ENCODE peak calls at places on chromosomes 2 and 18, in nine cellular contexts. N, I, D, Q, H, F, E, M and O are unnamed samples.

GRCh38 chr2:240506406-240507059 is 51.3 kb downstream of the ANKMY1 start:
- DNase-seq in N (no peak), I (no peak), D (peak; percentile 51), Q (no peak), H (no peak), F (no peak), E (no peak), M (no peak), O (peak; percentile 9)

GRCh38 chr18:5106730-5107129 is 90.3 kb downstream of the AKAIN1 start:
- DNase-seq in N (no peak), I (no peak), D (no peak), Q (no peak), H (no peak), F (no peak), E (no peak), M (no peak), O (no peak)

GRCh38 chr2:235234711-235235110 is 259.1 kb upstream of the AGAP1 start:
- DNase-seq in N (peak; percentile 57), I (no peak), D (no peak), Q (no peak), H (no peak), F (no peak), E (no peak), M (peak; percentile 65), O (no peak)

GRCh38 chr18:48100168-48100495 is 169.7 kb upstream of the SMAD2 start:
- DNase-seq in N (no peak), I (no peak), D (no peak), Q (no peak), H (no peak), F (no peak), E (no peak), M (no peak), O (no peak)

GRCh38 chr2:163155279-163155883 is 316.8 kb upstream of the KCNH7 start:
- DNase-seq in N (peak; percentile 51), I (no peak), D (no peak), Q (peak; percentile 38), H (peak; percentile 61), F (no peak), E (peak; percentile 8), M (peak; percentile 42), O (no peak)

GRCh38 chr2:205477016-205477705 is 205.1 kb upstream of the NRP2 start:
- DNase-seq in N (no peak), I (no peak), D (no peak), Q (no peak), H (no peak), F (no peak), E (no peak), M (no peak), O (no peak)

GRCh38 chr2:113162869-113163268 is 10.9 kb upstream of the PSD4 start:
- DNase-seq in N (no peak), I (no peak), D (no peak), Q (no peak), H (no peak), F (no peak), E (no peak), M (no peak), O (no peak)

GRCh38 chr18:75201273-75201898 is 7.6 kb downstream of the PTGR3 start:
- DNase-seq in N (no peak), I (no peak), D (no peak), Q (no peak), H (no peak), F (no peak), E (no peak), M (no peak), O (no peak)

GRCh38 chr18:75880913-75881504 is 453.5 kb upstream of the SMIM21 start:
- DNase-seq in N (no peak), I (no peak), D (no peak), Q (no peak), H (no peak), F (no peak), E (no peak), M (no peak), O (no peak)

GRCh38 chr18:35890323-35890722 is 82.2 kb upstream of the RMP24 start:
- DNase-seq in N (no peak), I (no peak), D (no peak), Q (no peak), H (no peak), F (no peak), E (no peak), M (no peak), O (no peak)

GRCh38 chr2:221677688-221678087 is 105.6 kb upstream of the EPHA4 start:
- DNase-seq in N (no peak), I (no peak), D (no peak), Q (no peak), H (no peak), F (no peak), E (no peak), M (no peak), O (no peak)

GRCh38 chr2:221034026-221034701 is 537.9 kb downstream of the EPHA4 start:
- DNase-seq in N (no peak), I (no peak), D (no peak), Q (no peak), H (no peak), F (no peak), E (no peak), M (no peak), O (no peak)

GRCh38 chr2:119692954-119693353 is 14.0 kb downstream of the TMEM177 start:
- DNase-seq in N (no peak), I (no peak), D (no peak), Q (no peak), H (no peak), F (no peak), E (no peak), M (no peak), O (no peak)

GRCh38 chr2:128550389-128550788 is 231.7 kb upstream of the HS6ST1 start:
- DNase-seq in N (no peak), I (no peak), D (no peak), Q (no peak), H (no peak), F (no peak), E (no peak), M (no peak), O (no peak)